ENCODE peak calls at places on chromosomes 2 and 18, in four cellular contexts. B is AG04450, V is IMR-90, G is BJ. A is an unnamed sample.
A peak's percentile ranks its signal among the peaks of the same experiment; 100 is the strongest.

GRCh38 chr2:72921088-72921851 is 4.0 kb downstream of the EMX1 start:
- DNase-seq in B (no peak), G (no peak), V (no peak), A (no peak)

GRCh38 chr2:226066391-226066790 is 666.9 kb downstream of the NYAP2 start:
- DNase-seq in B (no peak), V (no peak), G (no peak), A (no peak)

GRCh38 chr2:218229239-218229638 is 12.2 kb downstream of the ARPC2 start:
- DNase-seq in G (peak; percentile 80), V (peak; percentile 87), B (peak; percentile 62), A (peak; percentile 59)

GRCh38 chr2:135485441-135485840 is 45.6 kb downstream of the ZRANB3 start:
- DNase-seq in G (no peak), V (no peak), B (no peak), A (no peak)

GRCh38 chr18:78716022-78716421 is 263.6 kb upstream of the SALL3 start:
- DNase-seq in V (no peak), G (no peak), B (no peak), A (no peak)

GRCh38 chr2:177001334-177001733 is 211.3 kb upstream of the HNRNPA3 start:
- DNase-seq in B (no peak), G (no peak), V (no peak), A (no peak)

GRCh38 chr2:154794328-154794870 is 95.9 kb downstream of the KCNJ3 start:
- DNase-seq in V (no peak), B (no peak), G (no peak), A (no peak)

GRCh38 chr18:60984496-60984895 is 348.7 kb upstream of the CDH20 start:
- DNase-seq in B (peak; percentile 34), V (peak; percentile 47), G (no peak), A (no peak)

GRCh38 chr2:227325824-227326195 is 759 bp downstream of the MFF start:
- DNase-seq in G (no peak), V (peak; percentile 55), B (no peak), A (no peak)

GRCh38 chr2:102661846-102662245 is 42.5 kb downstream of the SLC9A2 start:
- DNase-seq in G (no peak), V (no peak), B (no peak), A (no peak)

GRCh38 chr2:163834221-163834620 is 98.4 kb upstream of the FIGN start:
- DNase-seq in V (no peak), G (no peak), B (no peak), A (no peak)

GRCh38 chr2:208254118-208254870 is 577 bp downstream of the IDH1 start:
- DNase-seq in V (peak; percentile 66), G (peak; percentile 13), B (no peak), A (peak; percentile 62)

GRCh38 chr2:36441816-36442215 is 86.2 kb downstream of the CRIM1 start:
- DNase-seq in V (peak; percentile 59), G (peak; percentile 34), B (no peak), A (no peak)

GRCh38 chr18:35191252-35192025 is 49.4 kb upstream of the ZNF397 start:
- DNase-seq in G (no peak), V (no peak), B (no peak), A (no peak)

GRCh38 chr2:55119711-55120487 is 69.6 kb upstream of the RTN4 start:
- DNase-seq in B (no peak), V (no peak), G (no peak), A (no peak)

GRCh38 chr2:172211507-172211906 is 108.8 kb upstream of the DLX2 start:
- DNase-seq in G (no peak), V (peak; percentile 61), B (no peak), A (no peak)

GRCh38 chr2:1233280-1233679 is 180.0 kb upstream of the TPO start:
- DNase-seq in B (no peak), G (no peak), V (no peak), A (no peak)

GRCh38 chr2:18062892-18063291 is 184.4 kb downstream of the KCNS3 start:
- DNase-seq in B (no peak), G (no peak), V (no peak), A (no peak)

GRCh38 chr2:104874230-104874629 is 20.3 kb downstream of the POU3F3 start:
- DNase-seq in B (no peak), V (no peak), G (no peak), A (no peak)

GRCh38 chr18:8391068-8391467 is 218.2 kb upstream of the RAB12 start:
- DNase-seq in V (peak; percentile 83), G (no peak), B (no peak), A (no peak)

GRCh38 chr18:8386981-8387380 is 222.3 kb upstream of the RAB12 start:
- DNase-seq in G (no peak), V (no peak), B (no peak), A (no peak)

GRCh38 chr18:8385400-8385799 is 223.8 kb upstream of the RAB12 start:
- DNase-seq in V (no peak), G (no peak), B (no peak), A (no peak)

DNA sequence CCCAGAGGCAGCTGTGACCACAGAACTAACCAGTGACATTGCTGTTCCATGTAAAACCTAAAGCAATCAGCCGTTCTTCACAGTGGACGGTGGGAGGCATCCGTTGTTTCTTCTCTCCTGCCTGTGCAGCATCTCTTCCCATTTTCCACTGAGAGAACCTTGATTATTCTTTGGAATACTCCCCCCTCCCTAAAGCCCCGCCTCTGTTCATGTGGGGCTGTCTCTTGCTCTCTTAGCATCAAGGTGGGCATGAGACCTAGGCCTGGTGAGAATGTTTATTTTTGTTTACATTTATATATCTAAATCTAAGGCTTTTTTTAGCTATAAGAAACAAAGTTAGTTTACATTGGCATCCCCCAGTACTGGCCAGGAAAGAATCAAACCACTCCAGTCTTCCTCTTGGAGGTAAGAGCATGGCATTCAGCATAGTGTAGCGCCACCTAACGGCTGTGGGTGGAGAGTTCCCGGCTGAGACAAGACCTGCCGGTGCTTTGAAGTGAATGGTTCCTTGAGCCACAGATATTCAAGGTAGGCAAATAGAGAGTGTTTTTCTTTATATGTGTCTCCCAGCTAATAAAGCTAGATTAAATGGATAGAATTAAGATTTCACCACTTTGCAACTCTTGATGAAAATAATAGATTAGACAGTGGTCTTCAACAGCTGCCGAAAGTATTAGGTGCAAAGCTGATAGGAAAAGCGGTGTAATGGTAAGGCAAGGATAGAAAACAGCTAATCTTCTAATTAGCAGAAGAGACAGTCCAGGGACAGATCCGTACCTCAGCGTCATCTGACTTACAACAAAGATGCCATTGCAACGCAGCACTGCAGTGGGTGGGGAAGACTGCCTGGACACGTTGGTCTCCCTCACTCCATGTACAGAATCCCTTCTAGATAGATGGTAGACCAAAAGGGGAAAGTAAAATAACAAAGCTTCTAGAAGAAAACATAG is 219.6 kb upstream of the RAB12 start:
- DNase-seq in G (peak; percentile 6), B (peak; percentile 24), V (peak; percentile 78), A (no peak)
- TF ChIP-seq CTCF in G (peak; percentile 91), B (peak; percentile 89), V (peak; percentile 78), A (peak; percentile 74)

GRCh38 chr2:38509947-38510326 is 92.8 kb downstream of the HNRNPLL start:
- DNase-seq in V (no peak), B (no peak), G (no peak), A (no peak)

GRCh38 chr2:38505779-38506178 is 96.9 kb downstream of the HNRNPLL start:
- DNase-seq in G (peak; percentile 67), V (peak; percentile 87), B (peak; percentile 52), A (no peak)

GRCh38 chr2:38507712-38508111 is 95.0 kb downstream of the HNRNPLL start:
- DNase-seq in B (no peak), V (no peak), G (no peak), A (no peak)

GRCh38 chr2:38509322-38509946 is 93.3 kb downstream of the HNRNPLL start:
- DNase-seq in B (no peak), V (peak; percentile 82), G (peak; percentile 35), A (no peak)

GRCh38 chr2:38508311-38509039 is 94.3 kb downstream of the HNRNPLL start:
- DNase-seq in B (no peak), G (no peak), V (peak; percentile 66), A (peak; percentile 84)
- TF ChIP-seq CTCF in B (peak; percentile 28), G (no peak), V (peak; percentile 40), A (peak; percentile 78)

GRCh38 chr2:20677301-20678176 is 10.6 kb downstream of the GDF7 start:
- DNase-seq in G (no peak), B (no peak), V (no peak), A (no peak)
- TF ChIP-seq CTCF in G (no peak), B (peak; percentile 14), V (no peak), A (no peak)

GRCh38 chr2:30670453-30670852 is 136.8 kb downstream of the CAPN13 start:
- DNase-seq in V (no peak), G (no peak), B (no peak), A (no peak)
- TF ChIP-seq CTCF in V (no peak), G (no peak), B (no peak), A (no peak)

A was measured in CD14-positive monocyte.